ENCODE peak calls at places on chromosomes 5 and 9, in nine cellular contexts. L, T, Y, D, E, W, U, S and V are unnamed samples.

GRCh38 chr9:76756273-76756650 is 8.0 kb upstream of the PCA3 start:
- DNase-seq in L (no peak), T (no peak), Y (no peak), D (peak), E (peak), W (peak), U (no peak), S (peak), V (peak)

GRCh38 chr5:63894690-63895089 is 67.6 kb downstream of the HTR1A start:
- DNase-seq in L (no peak), T (no peak), Y (no peak), D (no peak), E (no peak), W (no peak), U (no peak), S (no peak), V (no peak)

GRCh38 chr5:52997424-52997823 is 8.3 kb downstream of the ITGA2 start:
- DNase-seq in L (no peak), T (no peak), Y (no peak), D (no peak), E (no peak), W (no peak), U (no peak), S (no peak), V (peak)

GRCh38 chr9:85900504-85901201 is 40.3 kb upstream of the NAA35 start:
- DNase-seq in L (no peak), T (peak), Y (no peak), D (peak), E (peak), W (peak), U (no peak), S (peak), V (peak)

GRCh38 chr9:125655074-125655633 is 51.9 kb downstream of the MAPKAP1 start:
- DNase-seq in L (no peak), T (no peak), Y (no peak), D (no peak), E (no peak), W (no peak), U (no peak), S (no peak), V (no peak)

GRCh38 chr5:77645158-77645994 is 6.9 kb upstream of the OTP start:
- DNase-seq in L (no peak), T (no peak), Y (no peak), D (peak), E (peak), W (peak), U (no peak), S (peak), V (peak)

GRCh38 chr5:132394681-132395259 is 25.3 kb downstream of the SLC22A5 start:
- DNase-seq in L (no peak), T (no peak), Y (no peak), D (no peak), E (no peak), W (no peak), U (no peak), S (no peak), V (no peak)

GRCh38 chr9:122498883-122499288 is 11.7 kb upstream of the OR1J2 start:
- DNase-seq in L (peak), T (peak), Y (no peak), D (peak), E (peak), W (peak), U (peak), S (peak), V (peak)

GRCh38 chr9:127878652-127879377 is 1.3 kb upstream of the AK1 start:
- DNase-seq in L (no peak), T (no peak), Y (no peak), D (no peak), E (no peak), W (no peak), U (no peak), S (no peak), V (no peak)

GRCh38 chr5:26259081-26259480 is 779.3 kb downstream of the CDH9 start:
- DNase-seq in L (no peak), T (no peak), Y (no peak), D (no peak), E (no peak), W (no peak), U (no peak), S (no peak), V (no peak)

GRCh38 chr9:99486684-99487083 is 264.6 kb downstream of the SEC61B start:
- DNase-seq in L (no peak), T (no peak), Y (no peak), D (no peak), E (no peak), W (no peak), U (no peak), S (no peak), V (no peak)

GRCh38 chr5:180435594-180435993 is 58.6 kb upstream of the CNOT6 start:
- DNase-seq in L (no peak), T (no peak), Y (no peak), D (no peak), E (no peak), W (no peak), U (no peak), S (no peak), V (no peak)

GRCh38 chr5:175658299-175659145 is 651 bp downstream of the HRH2 start:
- DNase-seq in L (no peak), T (no peak), Y (no peak), D (no peak), E (peak), W (no peak), U (no peak), S (peak), V (no peak)

GRCh38 chr5:65078331-65078730 is 309.6 kb downstream of the CWC27 start:
- DNase-seq in L (no peak), T (no peak), Y (no peak), D (no peak), E (no peak), W (no peak), U (no peak), S (no peak), V (no peak)

GRCh38 chr5:74464512-74465209 is 175.9 kb downstream of the ENC1 start:
- DNase-seq in L (no peak), T (peak), Y (no peak), D (no peak), E (no peak), W (peak), U (no peak), S (no peak), V (no peak)

GRCh38 chr5:134600600-134600999 is 32.0 kb downstream of the SAR1B start:
- DNase-seq in L (no peak), T (peak), Y (peak), D (no peak), E (no peak), W (no peak), U (no peak), S (no peak), V (no peak)

GRCh38 chr5:131222731-131223130 is 41.1 kb upstream of the CDC42SE2 start:
- DNase-seq in L (no peak), T (no peak), Y (no peak), D (no peak), E (no peak), W (no peak), U (no peak), S (no peak), V (no peak)

GRCh38 chr5:19314840-19315239 is 673.2 kb downstream of the CDH18 start:
- DNase-seq in L (no peak), T (peak), Y (no peak), D (no peak), E (no peak), W (no peak), U (peak), S (peak), V (no peak)

GRCh38 chr5:77751328-77752023 is 24.7 kb downstream of the TBCA start:
- DNase-seq in L (no peak), T (no peak), Y (no peak), D (no peak), E (no peak), W (no peak), U (no peak), S (no peak), V (no peak)

GRCh38 chr9:107732781-107733529 is 243.4 kb upstream of the KLF4 start:
- DNase-seq in L (no peak), T (peak), Y (no peak), D (no peak), E (no peak), W (peak), U (no peak), S (no peak), V (no peak)

GRCh38 chr5:1743061-1743768 is 56.4 kb downstream of the MRPL36 start:
- DNase-seq in L (no peak), T (no peak), Y (no peak), D (no peak), E (no peak), W (no peak), U (no peak), S (no peak), V (no peak)

GRCh38 chr5:173714551-173715428 is 98.3 kb upstream of the BOD1 start:
- DNase-seq in L (peak), T (peak), Y (peak), D (no peak), E (no peak), W (peak), U (peak), S (peak), V (no peak)

GRCh38 chr9:72205513-72205912 is 56.3 kb downstream of the GDA start:
- DNase-seq in L (no peak), T (no peak), Y (no peak), D (no peak), E (no peak), W (no peak), U (no peak), S (no peak), V (no peak)

GRCh38 chr9:90956026-90956810 is 154.6 kb downstream of the SYK start:
- DNase-seq in L (no peak), T (no peak), Y (no peak), D (no peak), E (no peak), W (peak), U (no peak), S (no peak), V (no peak)

GRCh38 chr5:96110289-96110688 is 148.6 kb upstream of the ELL2 start:
- DNase-seq in L (no peak), T (no peak), Y (no peak), D (no peak), E (no peak), W (no peak), U (no peak), S (no peak), V (no peak)

GRCh38 chr5:1153428-1153827 is 41.6 kb upstream of the SLC12A7 start:
- DNase-seq in L (no peak), T (no peak), Y (no peak), D (no peak), E (no peak), W (no peak), U (no peak), S (no peak), V (no peak)

GRCh38 chr5:150000990-150001659 is 586 bp downstream of the HMGXB3 start:
- DNase-seq in L (no peak), T (no peak), Y (no peak), D (peak), E (peak), W (peak), U (no peak), S (peak), V (peak)

GRCh38 chr5:1832511-1833250 is 31.5 kb downstream of the NDUFS6 start:
- DNase-seq in L (no peak), T (no peak), Y (no peak), D (no peak), E (peak), W (no peak), U (no peak), S (no peak), V (no peak)

GRCh38 chr9:108889649-108890067 is 27.6 kb downstream of the ACTL7A start:
- DNase-seq in L (peak), T (peak), Y (no peak), D (no peak), E (no peak), W (peak), U (no peak), S (peak), V (no peak)

GRCh38 chr5:10384483-10384882 is 31.0 kb downstream of the MARCHF6 start:
- DNase-seq in L (no peak), T (no peak), Y (no peak), D (no peak), E (no peak), W (no peak), U (no peak), S (no peak), V (no peak)

GRCh38 chr9:136403915-136404800 is 4.2 kb upstream of the SNAPC4 start:
- DNase-seq in L (no peak), T (no peak), Y (no peak), D (no peak), E (no peak), W (no peak), U (no peak), S (no peak), V (no peak)

GRCh38 chr5:124572973-124573372 is 173.5 kb downstream of the ZNF608 start:
- DNase-seq in L (no peak), T (no peak), Y (no peak), D (no peak), E (peak), W (no peak), U (no peak), S (no peak), V (no peak)

GRCh38 chr5:57412010-57412409 is 70.6 kb downstream of the ACTBL2 start:
- DNase-seq in L (no peak), T (no peak), Y (no peak), D (no peak), E (no peak), W (peak), U (no peak), S (no peak), V (no peak)

GRCh38 chr5:135231289-135231688 is 167.7 kb downstream of the MACROH2A1 start:
- DNase-seq in L (no peak), T (no peak), Y (no peak), D (no peak), E (no peak), W (no peak), U (no peak), S (no peak), V (no peak)

GRCh38 chr5:154111214-154111613 is 72.4 kb downstream of the MFAP3 start:
- DNase-seq in L (no peak), T (no peak), Y (no peak), D (no peak), E (no peak), W (no peak), U (no peak), S (no peak), V (no peak)

GRCh38 chr5:174571662-174572397 is 152.6 kb upstream of the MSX2 start:
- DNase-seq in L (peak), T (peak), Y (peak), D (peak), E (peak), W (peak), U (no peak), S (no peak), V (peak)